ENCODE peak calls at places on chromosome 1, in eight cellular contexts. One of them, this sample, is unnamed.

GRCh38 chr1:35120458-35121133 is 41.4 kb downstream of the ZMYM1 start:
- DNase-seq in right lobe of liver: peak
- DNase-seq in stomach: peak
- DNase-seq in right atrium auricular region: no peak
- DNase-seq in prostate gland: no peak
- DNase-seq in K562: no peak
- DNase-seq in AG04450: no peak
- DNase-seq in A549: no peak
- DNase-seq in this sample: no peak

GRCh38 chr1:86504895-86505625 is 36.3 kb downstream of the CLCA1 start:
- DNase-seq in right lobe of liver: no peak
- DNase-seq in stomach: no peak
- DNase-seq in right atrium auricular region: no peak
- DNase-seq in prostate gland: peak
- DNase-seq in K562: no peak
- DNase-seq in AG04450: no peak
- DNase-seq in A549: no peak
- DNase-seq in this sample: no peak

GRCh38 chr1:59057801-59058200 is 239.1 kb upstream of the FGGY start:
- DNase-seq in right lobe of liver: no peak
- DNase-seq in stomach: no peak
- DNase-seq in right atrium auricular region: no peak
- DNase-seq in prostate gland: no peak
- DNase-seq in K562: no peak
- DNase-seq in AG04450: no peak
- DNase-seq in A549: no peak
- DNase-seq in this sample: no peak

GRCh38 chr1:54475357-54476230 is 69.4 kb upstream of the SSBP3 start:
- DNase-seq in right lobe of liver: no peak
- DNase-seq in stomach: no peak
- DNase-seq in right atrium auricular region: no peak
- DNase-seq in prostate gland: no peak
- DNase-seq in K562: no peak
- DNase-seq in AG04450: no peak
- DNase-seq in A549: no peak
- DNase-seq in this sample: no peak

GRCh38 chr1:19477284-19478240 is 7.8 kb downstream of the CAPZB start:
- DNase-seq in right lobe of liver: no peak
- DNase-seq in stomach: no peak
- DNase-seq in right atrium auricular region: peak
- DNase-seq in prostate gland: no peak
- DNase-seq in K562: no peak
- DNase-seq in AG04450: no peak
- DNase-seq in A549: no peak
- DNase-seq in this sample: no peak

GRCh38 chr1:184030433-184031126 is 6.9 kb downstream of the COLGALT2 start:
- DNase-seq in right lobe of liver: no peak
- DNase-seq in stomach: no peak
- DNase-seq in right atrium auricular region: no peak
- DNase-seq in prostate gland: no peak
- DNase-seq in K562: no peak
- DNase-seq in AG04450: no peak
- DNase-seq in A549: no peak
- DNase-seq in this sample: no peak

GRCh38 chr1:212489284-212489859 is 56.7 kb downstream of the NENF start:
- DNase-seq in right lobe of liver: no peak
- DNase-seq in stomach: no peak
- DNase-seq in right atrium auricular region: no peak
- DNase-seq in prostate gland: no peak
- DNase-seq in K562: no peak
- DNase-seq in AG04450: no peak
- DNase-seq in A549: no peak
- DNase-seq in this sample: no peak

GRCh38 chr1:220278991-220279390 is 6.7 kb upstream of the RAB3GAP2 start:
- DNase-seq in right lobe of liver: no peak
- DNase-seq in stomach: no peak
- DNase-seq in right atrium auricular region: no peak
- DNase-seq in prostate gland: no peak
- DNase-seq in K562: no peak
- DNase-seq in AG04450: no peak
- DNase-seq in A549: no peak
- DNase-seq in this sample: no peak

GRCh38 chr1:22526098-22526497 is 37.2 kb upstream of the EPHA8 start:
- DNase-seq in right lobe of liver: no peak
- DNase-seq in stomach: no peak
- DNase-seq in right atrium auricular region: no peak
- DNase-seq in prostate gland: no peak
- DNase-seq in K562: no peak
- DNase-seq in AG04450: no peak
- DNase-seq in A549: no peak
- DNase-seq in this sample: no peak

GRCh38 chr1:154350383-154350782 is 25.1 kb downstream of the ATP8B2 start:
- DNase-seq in right lobe of liver: no peak
- DNase-seq in stomach: peak
- DNase-seq in right atrium auricular region: no peak
- DNase-seq in prostate gland: no peak
- DNase-seq in K562: no peak
- DNase-seq in AG04450: no peak
- DNase-seq in A549: no peak
- DNase-seq in this sample: no peak

GRCh38 chr1:154346276-154346914 is 21.1 kb downstream of the ATP8B2 start:
- DNase-seq in right lobe of liver: no peak
- DNase-seq in stomach: no peak
- DNase-seq in right atrium auricular region: no peak
- DNase-seq in prostate gland: no peak
- DNase-seq in K562: no peak
- DNase-seq in AG04450: no peak
- DNase-seq in A549: no peak
- DNase-seq in this sample: no peak

GRCh38 chr1:154349121-154349520 is 23.8 kb downstream of the ATP8B2 start:
- DNase-seq in right lobe of liver: no peak
- DNase-seq in stomach: no peak
- DNase-seq in right atrium auricular region: no peak
- DNase-seq in prostate gland: no peak
- DNase-seq in K562: no peak
- DNase-seq in AG04450: no peak
- DNase-seq in A549: no peak
- DNase-seq in this sample: no peak

GRCh38 chr1:154347961-154348360 is 22.6 kb downstream of the ATP8B2 start:
- DNase-seq in right lobe of liver: no peak
- DNase-seq in stomach: no peak
- DNase-seq in right atrium auricular region: no peak
- DNase-seq in prostate gland: no peak
- DNase-seq in K562: no peak
- DNase-seq in AG04450: no peak
- DNase-seq in A549: no peak
- DNase-seq in this sample: no peak

DNA sequence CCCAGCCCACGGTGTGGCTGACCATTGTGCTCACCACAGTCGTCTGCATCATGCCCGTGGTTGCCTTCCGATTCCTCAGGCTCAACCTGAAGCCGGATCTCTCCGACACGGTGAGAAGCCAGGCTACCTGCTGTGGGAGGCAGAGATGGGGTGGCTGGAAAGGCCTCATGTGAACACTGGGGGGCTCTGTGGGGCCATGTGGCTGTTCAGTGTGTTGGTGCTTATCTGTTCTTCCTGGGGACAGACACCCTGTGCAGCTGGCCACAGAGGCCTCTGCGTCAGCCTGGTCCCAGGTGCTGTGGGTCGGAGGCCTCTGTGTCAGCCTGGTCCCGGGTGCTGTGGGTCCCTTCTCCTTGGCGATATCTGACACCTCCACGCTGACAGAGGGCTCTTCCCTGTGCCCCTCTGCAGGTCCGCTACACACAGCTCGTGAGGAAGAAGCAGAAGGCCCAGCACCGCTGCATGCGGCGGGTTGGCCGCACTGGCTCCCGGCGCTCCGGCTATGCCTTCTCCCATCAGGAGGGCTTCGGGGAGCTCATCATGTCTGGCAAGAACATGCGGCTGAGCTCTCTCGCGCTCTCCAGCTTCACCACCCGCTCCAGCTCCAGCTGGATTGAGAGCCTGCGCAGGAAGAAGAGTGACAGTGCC is 23.2 kb downstream of the ATP8B2 start:
- DNase-seq in right lobe of liver: no peak
- DNase-seq in stomach: no peak
- DNase-seq in right atrium auricular region: no peak
- DNase-seq in prostate gland: no peak
- DNase-seq in K562: peak
- DNase-seq in AG04450: no peak
- DNase-seq in A549: peak
- DNase-seq in this sample: no peak
- TF ChIP-seq CTCF in right lobe of liver: peak
- TF ChIP-seq CTCF in stomach: no peak
- TF ChIP-seq CTCF in right atrium auricular region: no peak
- TF ChIP-seq CTCF in prostate gland: no peak
- TF ChIP-seq CTCF in K562: peak
- TF ChIP-seq CTCF in AG04450: no peak
- TF ChIP-seq CTCF in A549: peak
- TF ChIP-seq CTCF in this sample: no peak

GRCh38 chr1:106975944-106976343 is 80.5 kb upstream of the PRMT6 start:
- DNase-seq in right lobe of liver: no peak
- DNase-seq in stomach: no peak
- DNase-seq in right atrium auricular region: no peak
- DNase-seq in prostate gland: no peak
- DNase-seq in K562: no peak
- DNase-seq in AG04450: no peak
- DNase-seq in A549: peak
- DNase-seq in this sample: no peak
- H3K27ac ChIP-seq in right lobe of liver: no peak
- H3K27ac ChIP-seq in stomach: no peak
- H3K27ac ChIP-seq in right atrium auricular region: no peak
- H3K27ac ChIP-seq in prostate gland: no peak
- H3K27ac ChIP-seq in K562: no peak
- H3K27ac ChIP-seq in AG04450: no peak
- H3K27ac ChIP-seq in A549: no peak
- H3K27ac ChIP-seq in this sample: no peak

DNA sequence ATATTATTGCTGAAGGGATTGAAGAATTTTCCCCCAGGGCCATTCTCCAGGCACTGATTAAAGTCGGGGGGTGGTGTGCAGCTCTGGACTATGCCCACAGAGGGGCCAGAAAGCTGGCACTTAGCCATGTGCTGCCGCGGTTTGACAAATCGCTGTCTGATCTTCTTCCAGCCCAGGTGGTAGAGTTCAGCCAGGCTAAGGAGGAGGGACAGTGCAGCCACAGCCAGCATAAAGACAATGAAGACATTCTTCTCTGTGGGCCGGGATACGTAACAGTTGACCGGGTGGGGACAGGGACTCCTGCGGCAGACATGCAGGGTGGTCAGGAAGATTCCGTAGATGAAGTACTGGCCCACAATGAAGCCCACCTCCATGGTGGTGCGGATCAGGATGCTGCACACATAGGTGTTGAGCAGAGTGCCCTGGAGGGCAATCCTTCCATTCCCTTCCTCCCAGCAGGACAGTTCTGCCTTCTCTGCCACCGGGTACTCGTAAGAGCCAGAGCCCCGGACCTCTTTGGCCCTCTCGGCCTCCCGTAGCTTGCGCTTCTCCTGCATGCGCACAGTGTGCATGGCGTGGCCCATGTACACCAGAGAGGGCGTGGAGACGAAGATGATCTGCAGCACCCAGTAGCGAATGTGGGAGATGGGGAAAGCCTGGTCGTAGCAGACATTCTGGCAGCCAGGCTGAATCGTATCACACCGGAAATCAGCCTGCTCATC is 1.9 kb downstream of the GJA5 start:
- DNase-seq in right lobe of liver: no peak
- DNase-seq in stomach: no peak
- DNase-seq in right atrium auricular region: no peak
- DNase-seq in prostate gland: no peak
- DNase-seq in K562: no peak
- DNase-seq in AG04450: no peak
- DNase-seq in A549: no peak
- DNase-seq in this sample: no peak
- H3K4me3 ChIP-seq in right lobe of liver: no peak
- H3K4me3 ChIP-seq in stomach: no peak
- H3K4me3 ChIP-seq in right atrium auricular region: peak
- H3K4me3 ChIP-seq in prostate gland: no peak
- H3K4me3 ChIP-seq in K562: no peak
- H3K4me3 ChIP-seq in AG04450: no peak
- H3K4me3 ChIP-seq in A549: no peak
- H3K4me3 ChIP-seq in this sample: no peak

GRCh38 chr1:6389971-6390370 is 3.6 kb downstream of the ACOT7 start:
- DNase-seq in right lobe of liver: no peak
- DNase-seq in stomach: no peak
- DNase-seq in right atrium auricular region: no peak
- DNase-seq in prostate gland: no peak
- DNase-seq in K562: no peak
- DNase-seq in AG04450: no peak
- DNase-seq in A549: no peak
- DNase-seq in this sample: no peak

GRCh38 chr1:6392880-6393399 is 627 bp downstream of the ACOT7 start:
- DNase-seq in right lobe of liver: no peak
- DNase-seq in stomach: no peak
- DNase-seq in right atrium auricular region: no peak
- DNase-seq in prostate gland: no peak
- DNase-seq in K562: peak
- DNase-seq in AG04450: no peak
- DNase-seq in A549: no peak
- DNase-seq in this sample: no peak

GRCh38 chr1:6392081-6392879 is 1.3 kb downstream of the ACOT7 start:
- DNase-seq in right lobe of liver: no peak
- DNase-seq in stomach: no peak
- DNase-seq in right atrium auricular region: no peak
- DNase-seq in prostate gland: no peak
- DNase-seq in K562: no peak
- DNase-seq in AG04450: no peak
- DNase-seq in A549: no peak
- DNase-seq in this sample: no peak

GRCh38 chr1:6396998-6397397 is 3.4 kb upstream of the ACOT7 start:
- DNase-seq in right lobe of liver: no peak
- DNase-seq in stomach: no peak
- DNase-seq in right atrium auricular region: no peak
- DNase-seq in prostate gland: no peak
- DNase-seq in K562: no peak
- DNase-seq in AG04450: no peak
- DNase-seq in A549: no peak
- DNase-seq in this sample: no peak

DNA sequence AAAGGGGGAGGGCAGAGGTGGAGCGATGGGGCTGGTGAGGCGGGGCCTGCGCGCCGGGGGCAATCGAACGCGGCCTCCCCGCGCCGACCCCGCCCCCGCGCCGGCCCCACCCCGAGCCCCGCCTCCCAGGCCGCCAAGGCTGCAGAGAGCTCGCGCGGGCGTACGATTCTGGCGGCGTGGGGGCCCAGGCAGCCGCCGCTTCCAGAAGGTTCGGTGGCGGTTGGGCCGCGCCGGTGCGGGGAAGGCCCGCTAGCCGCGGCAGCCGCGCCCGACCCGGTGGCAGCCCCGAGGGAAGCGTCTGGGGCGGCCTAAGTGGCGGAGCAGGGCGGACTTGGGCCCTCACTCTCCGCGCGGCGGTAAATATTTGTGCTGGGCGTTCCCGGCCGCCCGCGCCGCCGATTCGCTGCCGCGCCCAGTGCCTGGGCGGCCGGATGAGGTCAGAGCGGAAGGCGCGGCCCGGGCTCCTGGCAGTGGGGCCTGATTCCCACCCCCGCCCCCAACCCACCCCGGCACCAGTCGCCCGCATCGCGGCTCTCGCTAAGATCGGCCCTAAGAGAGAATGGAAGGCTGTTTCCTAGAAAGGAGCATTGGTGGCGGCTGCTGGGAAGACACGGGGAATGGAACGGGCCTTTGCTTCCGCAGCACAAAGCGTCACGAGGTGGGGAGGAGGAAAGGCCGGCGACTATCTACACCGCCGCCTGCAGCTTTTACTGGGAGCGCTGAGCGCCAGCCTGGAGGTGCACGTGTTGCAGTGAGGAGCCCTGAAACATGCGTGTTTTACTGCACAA is at the start of gene ACOT7:
- DNase-seq in right lobe of liver: peak
- DNase-seq in stomach: peak
- DNase-seq in right atrium auricular region: peak
- DNase-seq in prostate gland: peak
- DNase-seq in K562: peak
- DNase-seq in AG04450: peak
- DNase-seq in A549: peak
- DNase-seq in this sample: peak
- TF ChIP-seq CTCF in right lobe of liver: peak
- TF ChIP-seq CTCF in stomach: no peak
- TF ChIP-seq CTCF in right atrium auricular region: peak
- TF ChIP-seq CTCF in prostate gland: peak
- TF ChIP-seq CTCF in K562: peak
- TF ChIP-seq CTCF in AG04450: peak
- TF ChIP-seq CTCF in A549: no peak
- TF ChIP-seq CTCF in this sample: peak